ENCODE peak calls at places on chromosome 7, in eight cellular contexts. M is GM18507, N is NCI-H69, D is left colon, P is prostate gland, S is RCC 7860, O is uterus, U is NCI-H1105 treated with DMSO at 0.1 percent for 48 hours. K is an unnamed sample.

GRCh38 chr7:105402221-105403095 is 13.7 kb upstream of the SRPK2 start:
- DNase-seq in M (no peak), N (no peak), D (no peak), P (no peak), S (no peak), O (no peak), U (no peak), K (no peak)

GRCh38 chr7:108358553-108358952 is 97.7 kb downstream of the NRCAM start:
- DNase-seq in M (no peak), N (peak; percentile 99), D (no peak), P (no peak), S (peak; percentile 41), O (no peak), U (peak; percentile 90), K (peak; percentile 64)

GRCh38 chr7:31065021-31065593 is 13.0 kb downstream of the ADCYAP1R1 start:
- DNase-seq in M (no peak), N (no peak), D (no peak), P (no peak), S (no peak), O (no peak), U (no peak), K (no peak)

GRCh38 chr7:70177166-70177565 is 578.9 kb downstream of the AUTS2 start:
- DNase-seq in M (no peak), N (no peak), D (no peak), P (no peak), S (no peak), O (no peak), U (no peak), K (no peak)

GRCh38 chr7:95144256-95144655 is 180.1 kb downstream of the PON1 start:
- DNase-seq in M (no peak), N (no peak), D (no peak), P (no peak), S (no peak), O (no peak), U (no peak), K (no peak)

GRCh38 chr7:159148430-159149395 is 4.0 kb upstream of the VIPR2 start:
- DNase-seq in M (no peak), N (no peak), D (no peak), P (no peak), S (no peak), O (no peak), U (no peak), K (no peak)

GRCh38 chr7:89772276-89772675 is 382.0 kb upstream of the STEAP1 start:
- DNase-seq in M (no peak), N (no peak), D (no peak), P (no peak), S (no peak), O (no peak), U (no peak), K (no peak)

GRCh38 chr7:67512481-67512880 is 515.8 kb downstream of the TYW1 start:
- DNase-seq in M (no peak), N (peak; percentile 18), D (no peak), P (no peak), S (no peak), O (no peak), U (peak; percentile 53), K (no peak)

GRCh38 chr7:26155531-26156375 is 3.8 kb downstream of the NFE2L3 start:
- DNase-seq in M (no peak), N (no peak), D (no peak), P (no peak), S (peak; percentile 91), O (no peak), U (no peak), K (no peak)

GRCh38 chr7:1862560-1862959 is 192.5 kb downstream of the ELFN1 start:
- DNase-seq in M (no peak), N (no peak), D (no peak), P (no peak), S (no peak), O (no peak), U (no peak), K (no peak)

GRCh38 chr7:98240961-98241673 is 10.9 kb downstream of the TECPR1 start:
- DNase-seq in M (peak; percentile 42), N (peak; percentile 49), D (no peak), P (peak; percentile 49), S (no peak), O (no peak), U (no peak), K (no peak)

GRCh38 chr7:137302075-137302474 is 41.5 kb downstream of the PTN start:
- DNase-seq in M (no peak), N (no peak), D (no peak), P (no peak), S (no peak), O (no peak), U (no peak), K (no peak)

GRCh38 chr7:100011516-100011915 is 3.9 kb upstream of the ZKSCAN1 start:
- DNase-seq in M (no peak), N (peak; percentile 6), D (no peak), P (no peak), S (no peak), O (no peak), U (no peak), K (no peak)

GRCh38 chr7:16934947-16935742 is 53.4 kb upstream of the AGR3 start:
- DNase-seq in M (no peak), N (peak; percentile 27), D (peak; percentile 69), P (no peak), S (no peak), O (no peak), U (no peak), K (no peak)

GRCh38 chr7:24882989-24883631 is 96.9 kb downstream of the OSBPL3 start:
- DNase-seq in M (no peak), N (no peak), D (no peak), P (no peak), S (no peak), O (peak; percentile 32), U (no peak), K (peak; percentile 24)

GRCh38 chr7:51229106-51229537 is 87.5 kb downstream of the COBL start:
- DNase-seq in M (no peak), N (no peak), D (no peak), P (no peak), S (no peak), O (no peak), U (no peak), K (no peak)

GRCh38 chr7:12249706-12250105 is 38.6 kb downstream of the TMEM106B start:
- DNase-seq in M (no peak), N (no peak), D (no peak), P (no peak), S (no peak), O (no peak), U (no peak), K (no peak)

GRCh38 chr7:120407015-120407414 is 134.0 kb downstream of the KCND2 start:
- DNase-seq in M (no peak), N (no peak), D (no peak), P (no peak), S (no peak), O (no peak), U (no peak), K (no peak)